ENCODE peak calls at places on chromosomes 16 and 17, in seven cellular contexts. Z is mesendoderm, H is H9, W is IMR-90, V is neuronal stem cell, O is trophoblast cell, N is H1. T is an unnamed sample.

GRCh38 chr17:17253445-17253844 is 16.5 kb upstream of the FLCN start:
- DNase-seq in Z (no peak), H (no peak), W (no peak), V (no peak), O (peak), N (no peak), T (no peak)

GRCh38 chr17:15262291-15263205 is 2.6 kb downstream of the PMP22 start:
- DNase-seq in Z (peak), H (peak), W (peak), V (peak), O (peak), N (no peak), T (peak)

GRCh38 chr16:87855852-87856715 is 13.2 kb downstream of the SLC7A5 start:
- DNase-seq in Z (no peak), H (no peak), W (peak), V (no peak), O (no peak), N (no peak), T (peak)

GRCh38 chr17:35716897-35717839 is 14.3 kb upstream of the RASL10B start:
- DNase-seq in Z (no peak), H (no peak), W (peak), V (no peak), O (no peak), N (no peak), T (peak)

GRCh38 chr16:85394511-85395206 is 218.5 kb upstream of the GSE1 start:
- DNase-seq in Z (peak), H (no peak), W (no peak), V (no peak), O (no peak), N (no peak), T (no peak)

GRCh38 chr17:59769891-59770290 is 62.4 kb downstream of the VMP1 start:
- DNase-seq in Z (no peak), H (no peak), W (no peak), V (no peak), O (no peak), N (no peak), T (no peak)

GRCh38 chr17:55588858-55589257 is 77.6 kb upstream of the SMIM36 start:
- DNase-seq in Z (no peak), H (no peak), W (peak), V (no peak), O (no peak), N (no peak), T (peak)

GRCh38 chr17:50065056-50065455 is 9.1 kb downstream of the ITGA3 start:
- DNase-seq in Z (no peak), H (no peak), W (no peak), V (no peak), O (no peak), N (no peak), T (no peak)

GRCh38 chr16:65336169-65336568 is 214.3 kb upstream of the CDH11 start:
- DNase-seq in Z (no peak), H (no peak), W (peak), V (no peak), O (peak), N (no peak), T (no peak)

GRCh38 chr17:6716736-6717135 is 3.6 kb upstream of the SLC13A5 start:
- DNase-seq in Z (no peak), H (no peak), W (no peak), V (no peak), O (no peak), N (no peak), T (no peak)

GRCh38 chr16:17396762-17397498 is 73.8 kb downstream of the XYLT1 start:
- DNase-seq in Z (no peak), H (no peak), W (peak), V (no peak), O (no peak), N (no peak), T (no peak)

GRCh38 chr16:4338125-4338582 is 13.0 kb downstream of the PAM16 start:
- DNase-seq in Z (no peak), H (no peak), W (no peak), V (no peak), O (no peak), N (no peak), T (no peak)

GRCh38 chr17:39675390-39676082 is 7.3 kb downstream of the PNMT start:
- DNase-seq in Z (no peak), H (no peak), W (no peak), V (no peak), O (no peak), N (no peak), T (no peak)

GRCh38 chr17:8872036-8872704 is 4.7 kb upstream of the PIK3R6 start:
- DNase-seq in Z (no peak), H (no peak), W (no peak), V (no peak), O (no peak), N (no peak), T (no peak)

DNA sequence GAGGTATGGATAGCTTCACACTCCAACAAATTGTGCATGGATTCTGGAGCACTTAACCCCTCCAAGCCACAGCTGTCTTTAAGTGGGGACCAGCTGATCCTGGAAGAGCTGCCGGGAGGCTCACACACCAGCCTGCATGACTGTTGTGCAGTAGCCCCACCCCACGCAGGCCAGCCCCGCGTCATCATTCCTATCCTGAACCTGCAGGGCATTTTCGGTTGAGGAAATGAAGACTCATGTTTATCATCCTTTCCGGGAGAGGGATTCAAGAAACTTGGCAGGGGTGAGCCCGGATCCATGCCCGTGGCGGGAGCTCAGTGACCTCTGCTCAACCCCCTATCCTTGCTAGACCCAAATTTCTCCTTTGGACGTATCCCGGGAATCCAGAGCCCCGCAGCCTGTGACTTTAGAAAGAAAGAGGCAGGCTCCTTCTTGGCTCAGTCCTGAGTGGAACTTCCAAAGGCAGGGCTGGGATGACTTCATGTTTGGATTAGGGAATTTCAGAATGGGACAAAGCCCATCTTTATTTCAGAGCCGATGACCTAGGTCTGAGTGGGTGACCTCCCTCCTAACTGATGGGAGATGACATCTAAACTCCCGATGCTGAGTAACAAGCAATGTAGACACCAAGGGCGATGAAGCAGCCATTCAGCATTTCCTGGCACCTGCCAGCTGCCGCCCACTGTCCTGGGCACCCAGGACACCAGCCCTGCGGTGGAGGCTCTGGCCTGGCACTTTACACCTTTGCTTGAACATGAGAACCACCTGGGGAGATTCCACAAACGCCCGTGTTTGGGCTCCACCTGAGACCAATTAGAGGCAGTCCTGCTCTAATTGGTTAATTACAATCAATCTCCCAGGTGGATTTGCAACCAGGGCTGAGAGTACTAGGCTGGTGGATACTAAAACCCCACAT is 43.3 kb upstream of the CMIP start:
- DNase-seq in Z (no peak), H (no peak), W (peak), V (no peak), O (peak), N (no peak), T (peak)
- H3K27ac ChIP-seq in Z (no peak), H (no peak), W (no peak), V (no peak), O (no peak), N (no peak), T (no peak)

GRCh38 chr16:67645397-67646121 is 615 bp downstream of the CARMIL2 start:
- DNase-seq in Z (no peak), H (no peak), W (no peak), V (no peak), O (no peak), N (no peak), T (no peak)

GRCh38 chr16:67641779-67642708 is 2.9 kb upstream of the CARMIL2 start:
- DNase-seq in Z (no peak), H (no peak), W (peak), V (no peak), O (no peak), N (no peak), T (no peak)

GRCh38 chr16:67647111-67647651 is 2.2 kb downstream of the CARMIL2 start:
- DNase-seq in Z (no peak), H (no peak), W (no peak), V (no peak), O (no peak), N (no peak), T (no peak)

GRCh38 chr16:67647681-67648080 is 2.7 kb downstream of the CARMIL2 start:
- DNase-seq in Z (no peak), H (no peak), W (no peak), V (no peak), O (no peak), N (no peak), T (no peak)

DNA sequence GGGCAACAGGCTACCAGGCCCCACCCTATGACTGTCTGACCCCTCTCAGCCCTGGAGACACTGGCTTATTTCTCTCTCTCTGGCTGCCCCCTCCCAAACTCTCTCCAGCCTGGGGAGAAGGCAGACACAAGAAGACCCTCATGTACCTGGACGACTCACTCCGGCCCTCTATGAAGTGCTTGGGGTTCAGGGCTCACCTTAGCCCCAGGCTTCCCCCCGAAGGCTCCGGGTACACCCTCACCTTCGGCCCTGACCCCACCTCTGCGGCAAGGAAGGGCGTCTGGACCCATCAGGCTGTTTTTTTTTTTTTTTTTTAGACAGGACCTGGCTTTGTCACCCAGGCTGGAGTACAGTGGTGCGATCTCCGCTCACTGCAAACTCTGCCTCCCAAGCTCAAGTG is 906 bp upstream of the CARMIL2 start:
- DNase-seq in Z (no peak), H (no peak), W (no peak), V (no peak), O (no peak), N (no peak), T (no peak)
- H2AK5ac ChIP-seq in Z (no peak), H (no peak), W (no peak), V (no peak), O (no peak), N (no peak), T (no peak)

GRCh38 chr16:54324716-54325115 is 38.1 kb upstream of the IRX3 start:
- DNase-seq in Z (no peak), H (no peak), W (no peak), V (no peak), O (no peak), N (no peak), T (no peak)

GRCh38 chr16:54320895-54321294 is 34.3 kb upstream of the IRX3 start:
- DNase-seq in Z (no peak), H (no peak), W (no peak), V (no peak), O (no peak), N (no peak), T (no peak)

GRCh38 chr16:54327609-54328008 is 41.0 kb upstream of the IRX3 start:
- DNase-seq in Z (no peak), H (no peak), W (no peak), V (no peak), O (no peak), N (no peak), T (no peak)

GRCh38 chr16:54326266-54326662 is 39.7 kb upstream of the IRX3 start:
- DNase-seq in Z (no peak), H (no peak), W (no peak), V (no peak), O (no peak), N (no peak), T (peak)

DNA sequence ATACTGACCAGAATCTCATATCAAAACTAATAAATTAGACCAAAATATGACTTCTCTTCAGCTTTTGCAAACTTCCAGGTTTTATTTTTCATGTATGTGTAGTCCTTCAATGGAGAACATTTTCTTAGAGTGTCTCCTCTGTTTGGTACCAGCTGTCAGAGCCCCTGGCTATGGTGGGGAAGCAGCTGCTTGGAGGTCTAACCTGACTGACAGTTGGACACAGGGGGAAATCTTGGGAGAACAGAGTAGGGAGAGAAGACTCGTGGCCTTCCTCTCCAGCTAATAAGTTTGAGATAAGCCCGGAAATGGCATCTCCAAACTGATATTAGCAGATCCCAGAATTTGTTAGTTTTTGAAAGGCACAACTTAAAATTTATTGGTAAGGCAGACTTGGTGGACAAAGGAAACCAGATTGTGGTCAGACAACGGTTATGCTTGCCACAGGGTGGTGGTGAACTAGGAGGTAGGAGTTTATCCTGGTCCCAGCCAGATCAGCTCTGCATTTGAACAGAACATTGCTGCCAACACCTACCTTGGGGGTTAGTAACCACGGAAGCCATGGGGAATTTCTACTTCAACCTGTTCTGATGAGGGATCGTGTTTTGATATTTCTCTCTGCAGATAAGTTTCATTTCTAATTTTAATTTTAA is 39.2 kb upstream of the IRX3 start:
- DNase-seq in Z (no peak), H (no peak), W (no peak), V (no peak), O (no peak), N (no peak), T (no peak)
- H3K4me2 ChIP-seq in Z (no peak), H (no peak), W (no peak), V (no peak), O (no peak), N (no peak), T (no peak)

DNA sequence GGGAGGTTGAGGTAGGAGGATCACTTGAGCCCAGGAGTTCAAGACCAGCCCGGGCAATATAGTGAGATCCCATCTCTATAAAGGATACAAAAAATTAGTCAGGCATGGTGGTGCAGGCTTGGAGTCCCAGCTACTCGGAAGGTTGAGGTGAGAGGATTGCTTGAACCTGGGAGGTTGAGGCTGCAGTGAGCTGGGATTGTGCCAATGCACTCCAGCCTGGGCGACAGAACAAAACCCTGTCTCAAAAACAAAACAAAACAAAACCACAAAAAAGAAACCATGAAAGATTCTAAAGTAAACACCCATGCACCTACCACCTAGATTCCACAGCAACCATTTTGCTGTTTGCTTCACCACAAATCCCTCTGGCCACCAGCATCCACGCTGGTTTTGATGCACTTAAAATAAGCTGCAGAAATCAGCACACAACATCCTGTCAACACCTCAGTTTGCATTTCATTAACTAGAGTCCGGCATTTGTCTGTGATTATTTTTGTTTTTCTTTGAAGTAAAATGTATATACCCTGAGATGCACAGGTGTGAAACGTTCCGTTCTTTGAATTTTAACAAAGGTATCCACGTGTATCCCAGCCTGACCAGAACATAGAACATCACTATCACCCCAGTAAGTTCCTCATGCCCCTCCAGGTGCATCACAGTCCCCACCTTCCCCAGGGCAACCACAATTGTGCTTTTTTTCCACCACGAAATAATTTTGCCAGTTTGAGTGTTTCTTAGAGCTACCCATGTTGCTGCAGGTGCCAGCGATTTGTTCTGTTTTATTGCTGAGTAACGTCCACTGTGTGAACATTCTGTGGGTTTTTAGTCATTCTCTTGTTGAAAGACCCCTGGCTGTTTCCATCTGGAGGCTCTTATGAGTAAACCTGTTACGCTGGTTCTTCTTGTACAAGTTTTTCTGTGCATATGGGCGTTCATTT is 191.5 kb downstream of the SEC14L1 start:
- DNase-seq in Z (no peak), H (no peak), W (no peak), V (no peak), O (peak), N (no peak), T (peak)
- H3K27ac ChIP-seq in Z (no peak), H (no peak), W (no peak), V (no peak), O (no peak), N (no peak), T (peak)

DNA sequence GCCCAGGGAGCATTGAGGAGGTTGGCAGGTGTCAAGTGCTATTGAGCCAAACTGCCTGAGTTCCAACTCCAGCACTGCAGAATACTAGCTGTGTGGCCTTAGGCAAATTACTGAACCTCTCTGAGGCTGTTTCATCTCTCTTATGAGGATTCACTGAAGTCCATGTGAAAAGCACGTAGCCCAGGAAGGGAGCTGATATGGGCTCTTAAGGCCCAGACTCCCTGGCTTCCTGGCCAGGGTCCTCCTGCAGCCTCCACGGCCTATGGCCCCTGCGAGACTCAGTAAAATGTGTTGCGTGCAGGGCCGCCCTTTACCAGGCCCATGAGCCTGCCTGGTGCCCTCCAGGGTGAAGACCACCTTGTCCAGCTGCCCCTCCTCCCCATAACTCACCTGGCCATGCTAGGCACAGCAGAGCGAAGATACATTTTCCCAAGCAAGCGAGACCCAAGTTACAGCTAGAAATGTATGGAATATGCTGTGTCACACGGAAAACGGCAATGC is 133.7 kb upstream of the TNRC6C start:
- DNase-seq in Z (no peak), H (peak), W (no peak), V (no peak), O (no peak), N (no peak), T (no peak)
- H2AK5ac ChIP-seq in Z (no peak), H (no peak), W (no peak), V (peak), O (no peak), N (peak), T (no peak)

GRCh38 chr16:67164599-67165061 is at the start of gene HSF4:
- DNase-seq in Z (no peak), H (no peak), W (no peak), V (no peak), O (peak), N (no peak), T (no peak)
- H3K4me2 ChIP-seq in Z (peak), H (peak), W (peak), V (peak), O (peak), N (peak), T (peak)

GRCh38 chr17:2240541-2240940 is 63.0 kb downstream of the SMG6 start:
- DNase-seq in Z (no peak), H (no peak), W (no peak), V (no peak), O (no peak), N (no peak), T (no peak)

GRCh38 chr17:2247005-2247404 is 56.6 kb downstream of the SMG6 start:
- DNase-seq in Z (no peak), H (no peak), W (no peak), V (no peak), O (no peak), N (no peak), T (peak)

GRCh38 chr17:2241823-2242222 is 61.8 kb downstream of the SMG6 start:
- DNase-seq in Z (no peak), H (no peak), W (peak), V (no peak), O (no peak), N (no peak), T (peak)

GRCh38 chr17:2244545-2245525 is 58.8 kb downstream of the SMG6 start:
- DNase-seq in Z (peak), H (peak), W (peak), V (peak), O (peak), N (peak), T (peak)

DNA sequence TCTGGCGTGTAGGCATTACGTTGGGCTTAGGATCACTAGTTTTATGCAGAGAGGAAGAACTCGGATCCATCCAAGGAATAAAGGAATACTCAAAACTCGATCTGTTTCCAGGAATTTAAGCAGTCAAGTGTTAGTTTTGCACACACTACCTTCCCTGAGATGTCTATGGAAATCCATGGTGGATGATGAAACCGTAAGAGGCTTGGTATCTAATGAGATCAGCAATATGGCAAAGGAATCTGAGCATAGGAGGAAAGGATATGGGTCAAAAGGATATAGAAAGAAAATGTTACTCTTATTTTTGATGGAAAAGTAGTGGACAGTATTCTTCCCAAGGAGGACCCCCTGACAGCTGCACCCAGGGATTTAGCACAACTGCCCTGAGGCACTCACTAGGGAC is 59.6 kb downstream of the SMG6 start:
- DNase-seq in Z (no peak), H (no peak), W (peak), V (no peak), O (no peak), N (no peak), T (peak)
- H3K27ac ChIP-seq in Z (no peak), H (no peak), W (peak), V (no peak), O (no peak), N (no peak), T (peak)

GRCh38 chr16:67807148-67807682 is 526 bp downstream of the TSNAXIP1 start:
- DNase-seq in Z (no peak), H (no peak), W (no peak), V (no peak), O (no peak), N (no peak), T (no peak)

GRCh38 chr16:67804853-67805542 is 1.4 kb downstream of the RANBP10 start:
- DNase-seq in Z (no peak), H (no peak), W (peak), V (no peak), O (no peak), N (no peak), T (peak)

GRCh38 chr16:67805718-67806427 is 487 bp downstream of the RANBP10 start:
- DNase-seq in Z (no peak), H (no peak), W (no peak), V (no peak), O (peak), N (no peak), T (peak)

GRCh38 chr16:67803894-67804293 is 2.5 kb downstream of the RANBP10 start:
- DNase-seq in Z (no peak), H (no peak), W (no peak), V (no peak), O (no peak), N (no peak), T (no peak)

GRCh38 chr16:67806428-67807147 is at the start of the genes RANBP10 and TSNAXIP1:
- DNase-seq in Z (peak), H (peak), W (peak), V (peak), O (peak), N (peak), T (peak)
- H2AK5ac ChIP-seq in Z (no peak), H (no peak), W (peak), V (peak), O (peak), N (no peak), T (no peak)

T was measured in mesenchymal stem cell.